ENCODE peak calls at places on chromosomes 1 and 21, in five cellular contexts. F, L, W, M and H are unnamed samples.

GRCh38 chr1:95734560-95734959 is 500.6 kb downstream of the RWDD3 start:
- DNase-seq in M (no peak), W (no peak), L (no peak), F (no peak), H (no peak)

GRCh38 chr21:42591170-42591869 is 62.1 kb upstream of the PDE9A start:
- DNase-seq in F (no peak), L (no peak), M (no peak), W (no peak), H (no peak)

GRCh38 chr21:45270306-45270821 is 17.3 kb downstream of the POFUT2 start:
- DNase-seq in W (peak), L (peak), F (no peak), M (no peak), H (peak)

GRCh38 chr1:202127836-202128622 is 5.3 kb downstream of the GPR37L1 start:
- DNase-seq in F (no peak), W (no peak), M (no peak), L (no peak), H (no peak)

GRCh38 chr1:94633051-94633450 is 91.5 kb upstream of the F3 start:
- DNase-seq in L (no peak), F (peak), M (peak), W (no peak), H (no peak)

GRCh38 chr1:231493421-231494185 is 34.9 kb upstream of the TSNAX start:
- DNase-seq in F (no peak), L (no peak), W (peak), M (peak), H (no peak)

GRCh38 chr1:186628910-186629309 is 51.3 kb downstream of the PTGS2 start:
- DNase-seq in L (no peak), W (no peak), F (no peak), M (no peak), H (no peak)

GRCh38 chr21:31326478-31327247 is 17.4 kb downstream of the TIAM1 start:
- DNase-seq in F (no peak), M (no peak), W (no peak), L (no peak), H (no peak)

GRCh38 chr1:25727819-25728286 is 72.1 kb upstream of the SELENON start:
- DNase-seq in L (peak), F (peak), W (no peak), M (peak), H (peak)

GRCh38 chr21:40678681-40679284 is 168.2 kb downstream of the DSCAM start:
- DNase-seq in F (no peak), W (no peak), L (no peak), M (no peak), H (no peak)

GRCh38 chr1:198699167-198700015 is 60.6 kb downstream of the PTPRC start:
- DNase-seq in F (peak), L (peak), W (peak), M (peak), H (peak)
- TF ChIP-seq CTCF in F (peak), L (peak), W (peak), M (peak), H (peak)

GRCh38 chr1:167697667-167698141 is 24.1 kb upstream of the MPZL1 start:
- DNase-seq in L (no peak), F (peak), M (no peak), W (no peak), H (peak)
- H3K27ac ChIP-seq in L (no peak), F (peak), M (no peak), W (no peak), H (no peak)

DNA sequence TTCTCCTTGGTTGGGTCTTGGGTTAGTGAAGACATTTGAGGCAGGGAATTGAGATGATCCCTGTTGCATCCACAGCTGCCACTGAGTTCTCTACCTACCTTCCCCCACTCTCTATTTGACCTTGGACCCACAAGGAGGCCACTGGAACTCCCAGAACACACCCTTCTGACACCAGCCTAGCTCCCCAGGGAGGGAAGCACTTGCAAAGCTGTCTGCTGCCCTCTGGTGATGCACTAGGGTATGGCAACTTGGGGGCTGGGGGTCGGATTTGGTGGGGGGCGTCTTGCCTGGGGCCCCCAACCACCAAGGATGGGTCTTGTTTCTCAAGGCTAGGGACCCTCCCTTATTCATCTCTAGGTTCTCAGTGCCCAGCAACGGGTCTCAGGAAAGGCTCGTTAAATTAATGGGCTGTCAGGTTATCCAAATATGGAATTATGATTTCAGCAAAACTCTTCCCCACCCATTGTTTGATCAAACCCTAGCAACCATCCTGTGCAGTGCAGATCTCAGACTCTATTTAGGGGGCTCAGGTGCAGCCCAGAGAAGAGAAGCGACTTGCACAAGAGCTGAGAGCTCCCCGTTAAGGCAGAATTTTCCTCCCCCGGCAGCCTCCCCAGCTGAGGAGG is 177.8 kb upstream of the KLHDC7A start:
- DNase-seq in W (peak), L (no peak), F (no peak), M (no peak), H (no peak)
- TF ChIP-seq CTCF in W (peak), L (peak), F (peak), M (no peak), H (peak)

GRCh38 chr1:3618576-3618903 is 6.3 kb upstream of the TPRG1L start:
- DNase-seq in M (no peak), W (no peak), F (no peak), L (no peak), H (no peak)

GRCh38 chr1:3616861-3617260 is 5.6 kb upstream of the MEGF6 start:
- DNase-seq in M (no peak), F (no peak), L (no peak), W (no peak), H (no peak)

GRCh38 chr1:3620708-3621107 is 4.1 kb upstream of the TPRG1L start:
- DNase-seq in M (no peak), L (no peak), F (no peak), W (no peak), H (no peak)

GRCh38 chr1:3617806-3618345 is 6.6 kb upstream of the MEGF6 start:
- DNase-seq in F (no peak), L (no peak), M (no peak), W (no peak), H (no peak)

DNA sequence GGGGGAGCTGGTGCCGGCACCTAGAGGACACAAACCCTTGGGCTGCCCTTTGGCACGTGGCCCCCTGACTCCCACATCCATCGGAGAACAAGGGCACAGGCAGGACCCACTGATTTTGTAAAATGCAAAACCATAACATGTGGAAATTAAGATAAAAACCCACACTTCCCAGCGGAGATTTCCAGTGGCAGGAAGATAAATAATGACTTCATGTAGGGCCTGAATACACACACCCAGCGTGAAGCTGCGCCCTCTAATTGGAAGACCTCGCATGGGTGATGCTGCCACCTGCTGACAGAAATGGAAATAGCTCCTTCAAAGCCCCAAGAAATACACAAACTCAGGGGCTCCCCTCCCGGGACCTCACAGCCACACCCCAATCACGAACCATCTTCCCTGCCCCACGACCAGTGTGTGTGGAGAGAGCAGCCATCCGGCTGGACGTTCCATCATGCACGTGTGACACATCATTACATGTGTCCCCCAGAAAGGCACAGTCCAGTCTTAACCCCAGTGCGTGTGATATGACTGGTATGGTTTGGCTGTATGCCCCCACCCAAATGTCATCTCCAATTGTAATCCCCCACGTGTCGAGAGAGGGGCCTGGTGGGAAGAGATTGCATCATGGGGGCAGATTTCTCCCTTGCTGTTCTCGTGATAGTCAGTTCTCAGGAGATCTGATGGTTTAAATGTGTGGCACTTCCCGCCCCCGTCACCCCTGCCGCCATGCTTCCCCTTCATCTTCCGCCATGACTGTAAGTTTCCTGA is 5.7 kb upstream of the TPRG1L start:
- DNase-seq in M (peak), F (peak), W (peak), L (no peak), H (peak)
- H3K27ac ChIP-seq in M (no peak), F (no peak), W (no peak), L (no peak), H (no peak)

GRCh38 chr1:12516741-12517140 is 101.3 kb downstream of the DHRS3 start:
- DNase-seq in M (no peak), L (no peak), F (no peak), W (no peak), H (no peak)

GRCh38 chr1:12518956-12519707 is 98.9 kb downstream of the DHRS3 start:
- DNase-seq in M (peak), F (no peak), W (no peak), L (no peak), H (no peak)

GRCh38 chr1:12524266-12524665 is 93.7 kb downstream of the DHRS3 start:
- DNase-seq in F (no peak), M (no peak), W (no peak), L (no peak), H (no peak)

GRCh38 chr1:12519708-12520364 is 98.2 kb downstream of the DHRS3 start:
- DNase-seq in M (no peak), L (no peak), F (no peak), W (no peak), H (no peak)

DNA sequence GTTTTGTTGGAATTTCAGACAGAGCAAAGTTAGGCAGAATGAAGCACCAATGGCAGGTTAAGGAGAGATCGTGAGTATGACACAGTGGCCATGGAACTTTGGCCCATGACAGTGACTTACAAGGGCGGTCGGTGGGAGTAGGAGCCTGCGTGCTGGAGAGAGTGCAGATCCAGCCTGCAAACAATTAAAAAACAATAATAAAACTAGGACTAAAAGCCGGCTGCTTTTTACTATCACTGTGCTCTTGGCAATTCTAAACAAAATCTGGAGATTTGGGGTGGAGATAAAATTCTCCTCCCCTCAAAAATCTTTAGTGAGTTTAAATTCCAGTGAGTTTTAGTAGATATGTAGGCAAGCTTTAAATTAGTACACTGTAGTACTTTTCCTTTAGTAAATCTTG is 96.9 kb downstream of the DHRS3 start:
- DNase-seq in W (no peak), M (no peak), F (no peak), L (no peak), H (no peak)
- TF ChIP-seq CTCF in W (no peak), M (no peak), F (no peak), L (no peak), H (no peak)

GRCh38 chr1:30378023-30378596 is 345.3 kb downstream of the MATN1 start:
- DNase-seq in W (no peak), L (no peak), F (no peak), M (no peak), H (no peak)
- H3K27ac ChIP-seq in W (peak), L (no peak), F (no peak), M (no peak), H (no peak)